ENCODE peak calls at places on chromosomes 4 and X, in seven cellular contexts. R is cardiac muscle cell; D is aorta; U is fibroblast of lung; V is Peyer's patch; C is mucosa of descending colon; Q is CD8-positive, alpha-beta memory T cell. B is an unnamed sample. For H3K4me1, the result is how much of the 10 kb centered on the place peaks cover.

GRCh38 chr4:39032218-39033085 is at the start of gene TMEM156:
- DNase-seq in R (peak), D (no peak), U (no peak), V (no peak), C (no peak), Q (peak), B (no peak)

GRCh38 chrX:16666541-16666940 is 16.6 kb downstream of the S100G start:
- DNase-seq in R (no peak), D (no peak), U (peak), V (no peak), C (no peak), Q (no peak), B (peak)

GRCh38 chrX:152735860-152736511 is 2.4 kb downstream of the MAGEA12 start:
- DNase-seq in R (no peak), D (no peak), U (no peak), V (no peak), C (no peak), Q (no peak), B (no peak)

GRCh38 chr4:89486042-89486441 is 178.4 kb upstream of the GPRIN3 start:
- DNase-seq in R (peak), D (no peak), U (no peak), V (no peak), C (no peak), Q (no peak), B (peak)

GRCh38 chrX:20686256-20686655 is 419.5 kb upstream of the RPS6KA3 start:
- DNase-seq in R (no peak), D (no peak), U (no peak), V (no peak), C (no peak), Q (no peak), B (no peak)

GRCh38 chrX:7139202-7140081 is 8.1 kb upstream of the STS start:
- DNase-seq in R (peak), D (no peak), U (peak), V (no peak), C (no peak), Q (no peak), B (peak)

GRCh38 chr4:96670381-96670780 is 830.5 kb downstream of the PDHA2 start:
- DNase-seq in R (no peak), D (no peak), U (no peak), V (no peak), C (no peak), Q (no peak), B (no peak)

GRCh38 chrX:3046253-3046909 is 5.1 kb downstream of the ARSF start:
- DNase-seq in R (peak), D (no peak), U (no peak), V (no peak), C (no peak), Q (no peak), B (no peak)

GRCh38 chrX:149372861-149373260 is 132.2 kb downstream of the IDS start:
- DNase-seq in R (no peak), D (no peak), U (peak), V (no peak), C (no peak), Q (no peak), B (no peak)

GRCh38 chrX:19889582-19890342 is 2.4 kb upstream of the SH3KBP1 start:
- DNase-seq in R (peak), D (no peak), U (peak), V (no peak), C (no peak), Q (peak), B (peak)

GRCh38 chrX:155745792-155746191 is 133.0 kb upstream of the TMLHE start:
- DNase-seq in R (peak), D (peak), U (peak), V (peak), C (no peak), Q (no peak), B (peak)

GRCh38 chrX:71103110-71103983 is 3.2 kb downstream of the CXorf65 start:
- DNase-seq in R (peak), D (no peak), U (no peak), V (no peak), C (peak), Q (peak), B (no peak)

GRCh38 chrX:115895678-115896329 is 274.7 kb upstream of the AGTR2 start:
- DNase-seq in R (no peak), D (no peak), U (no peak), V (no peak), C (no peak), Q (no peak), B (no peak)

GRCh38 chrX:44071847-44072545 is 98.8 kb upstream of the NDP start:
- DNase-seq in R (no peak), D (no peak), U (peak), V (no peak), C (no peak), Q (no peak), B (peak)

GRCh38 chr4:181822005-181822375 is 421.2 kb upstream of the TENM3 start:
- DNase-seq in R (peak), D (no peak), U (peak), V (no peak), C (no peak), Q (no peak), B (peak)

GRCh38 chrX:120426599-120426998 is 42.5 kb downstream of the LAMP2 start:
- DNase-seq in R (no peak), D (no peak), U (peak), V (no peak), C (no peak), Q (no peak), B (peak)

GRCh38 chrX:5431823-5432222 is 796.8 kb downstream of the NLGN4X start:
- DNase-seq in R (no peak), D (no peak), U (no peak), V (no peak), C (no peak), Q (no peak), B (no peak)

GRCh38 chrX:138492371-138492770 is 219.1 kb downstream of the FGF13 start:
- DNase-seq in R (no peak), D (no peak), U (no peak), V (no peak), C (no peak), Q (no peak), B (no peak)

GRCh38 chr4:102518703-102519131 is 17.6 kb downstream of the NFKB1 start:
- DNase-seq in R (no peak), D (no peak), U (no peak), V (no peak), C (no peak), Q (peak), B (no peak)

DNA sequence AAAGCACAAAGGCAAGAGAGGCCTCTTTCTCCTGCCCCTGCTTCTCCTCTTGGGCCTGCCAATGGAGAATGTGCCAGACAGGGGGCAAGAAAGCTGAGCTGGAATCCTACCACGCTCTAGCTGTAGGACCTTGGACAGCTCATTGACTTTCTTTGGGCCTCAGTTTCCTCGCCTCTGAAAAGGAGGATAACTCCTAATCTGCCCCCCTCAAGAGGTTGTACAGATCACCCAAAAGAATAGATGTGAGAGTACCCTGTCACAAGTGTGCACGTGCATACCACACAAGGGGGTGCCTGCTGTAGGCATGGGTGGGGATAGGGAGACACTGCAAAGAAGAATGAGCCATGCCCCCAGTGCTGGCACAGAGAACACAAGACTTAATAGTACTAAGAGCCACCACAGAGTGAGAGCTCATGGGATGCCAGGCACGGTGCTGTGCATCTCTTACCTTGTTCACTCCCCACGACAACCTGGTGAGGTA is 2.3 kb downstream of the SASH3 start:
- DNase-seq in R (no peak), D (no peak), U (no peak), V (no peak), C (no peak), Q (no peak), B (no peak)
- H3K4me1 ChIP-seq in R (under half), D (under half), U (under half), V (under half), C (under half), Q (half or more), B (under half)

GRCh38 chr4:140096483-140096861 is 57.5 kb downstream of the MAML3 start:
- DNase-seq in R (no peak), D (no peak), U (no peak), V (no peak), C (no peak), Q (no peak), B (no peak)
- H3K4me1 ChIP-seq in R (half or more), D (under half), U (under half), V (under half), C (under half), Q (under half), B (under half)

GRCh38 chrX:109793191-109793590 is 60.1 kb upstream of the ACSL4 start:
- DNase-seq in R (no peak), D (no peak), U (peak), V (no peak), C (no peak), Q (no peak), B (no peak)
- H3K4me1 ChIP-seq in R (under half), D (under half), U (under half), V (under half), C (under half), Q (under half), B (under half)

DNA sequence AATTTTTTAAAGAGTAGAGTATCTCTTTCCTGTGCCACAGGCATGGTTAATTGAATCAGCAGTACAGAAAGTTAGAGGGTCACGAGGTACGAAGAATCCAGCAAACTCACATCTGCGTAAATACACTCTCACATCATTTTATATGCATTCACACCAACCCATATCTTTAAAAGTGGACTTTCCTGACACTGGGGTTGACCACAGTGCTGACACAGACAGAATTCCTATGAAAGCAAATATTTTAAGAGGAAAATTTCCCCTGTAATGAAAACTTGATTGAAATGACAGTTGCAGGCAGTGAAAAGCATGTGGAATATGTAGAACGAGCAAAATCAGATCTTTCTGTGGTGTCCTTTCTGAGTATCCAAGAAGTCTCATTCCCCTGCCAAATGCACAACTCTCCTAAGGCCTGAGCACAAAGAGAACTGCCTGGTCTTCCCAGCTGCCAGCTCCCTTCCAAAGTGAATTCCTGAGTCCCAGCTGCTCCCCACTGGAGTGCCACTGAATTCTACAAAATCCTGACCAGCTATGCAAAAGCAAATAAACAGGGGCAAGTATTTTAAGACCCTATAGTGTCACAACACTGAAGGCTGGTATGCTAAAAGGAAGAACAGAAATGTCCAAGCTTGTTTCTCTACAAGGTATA is 50.5 kb upstream of the FAM9C start:
- DNase-seq in R (peak), D (no peak), U (peak), V (no peak), C (no peak), Q (no peak), B (peak)
- H3K4me1 ChIP-seq in R (under half), D (under half), U (under half), V (under half), C (under half), Q (half or more), B (under half)

GRCh38 chr4:156958276-156959074 is 13.1 kb downstream of the PDGFC start:
- DNase-seq in R (peak), D (no peak), U (no peak), V (no peak), C (no peak), Q (no peak), B (peak)

GRCh38 chr4:156954598-156954997 is 17.0 kb downstream of the PDGFC start:
- DNase-seq in R (no peak), D (peak), U (no peak), V (no peak), C (no peak), Q (no peak), B (no peak)

GRCh38 chr4:156956359-156956758 is 15.2 kb downstream of the PDGFC start:
- DNase-seq in R (no peak), D (no peak), U (no peak), V (no peak), C (no peak), Q (no peak), B (no peak)

GRCh38 chr4:156957558-156957957 is 14.0 kb downstream of the PDGFC start:
- DNase-seq in R (no peak), D (no peak), U (no peak), V (no peak), C (no peak), Q (no peak), B (no peak)

GRCh38 chr4:156956947-156957346 is 14.7 kb downstream of the PDGFC start:
- DNase-seq in R (no peak), D (no peak), U (no peak), V (no peak), C (no peak), Q (no peak), B (no peak)
- H3K4me1 ChIP-seq in R (under half), D (under half), U (under half), V (under half), C (under half), Q (under half), B (under half)

B was measured in adipocyte.